ENCODE peak calls at places on chromosomes 5 and 9, in ten cellular contexts. One of them, this sample, is unnamed.

GRCh38 chr5:36079200-36079761 is 12.6 kb upstream of the UGT3A2 start:
- DNase-seq in lower lobe of right lung: no peak
- DNase-seq in mammary epithelial cell: peak
- DNase-seq in A673: peak
- DNase-seq in heart left ventricle: no peak
- DNase-seq in heart right ventricle: no peak
- DNase-seq in MM.1S: peak
- DNase-seq in left lung: no peak
- DNase-seq in Caco-2: peak
- DNase-seq in GM12864: peak
- DNase-seq in this sample: no peak

GRCh38 chr5:129541648-129542251 is 81.7 kb downstream of the ADAMTS19 start:
- DNase-seq in lower lobe of right lung: no peak
- DNase-seq in mammary epithelial cell: peak
- DNase-seq in A673: peak
- DNase-seq in heart left ventricle: no peak
- DNase-seq in heart right ventricle: no peak
- DNase-seq in MM.1S: peak
- DNase-seq in left lung: no peak
- DNase-seq in Caco-2: peak
- DNase-seq in GM12864: no peak
- DNase-seq in this sample: peak

GRCh38 chr9:126464694-126465441 is 138.2 kb downstream of the MVB12B start:
- DNase-seq in lower lobe of right lung: no peak
- DNase-seq in mammary epithelial cell: no peak
- DNase-seq in A673: peak
- DNase-seq in heart left ventricle: no peak
- DNase-seq in heart right ventricle: no peak
- DNase-seq in MM.1S: no peak
- DNase-seq in left lung: no peak
- DNase-seq in Caco-2: no peak
- DNase-seq in GM12864: no peak
- DNase-seq in this sample: no peak

GRCh38 chr9:135038331-135038730 is 49.1 kb upstream of the OLFM1 start:
- DNase-seq in lower lobe of right lung: no peak
- DNase-seq in mammary epithelial cell: no peak
- DNase-seq in A673: no peak
- DNase-seq in heart left ventricle: peak
- DNase-seq in heart right ventricle: no peak
- DNase-seq in MM.1S: no peak
- DNase-seq in left lung: no peak
- DNase-seq in Caco-2: no peak
- DNase-seq in GM12864: no peak
- DNase-seq in this sample: no peak

GRCh38 chr5:7464182-7464581 is 68.2 kb downstream of the ADCY2 start:
- DNase-seq in lower lobe of right lung: no peak
- DNase-seq in mammary epithelial cell: no peak
- DNase-seq in A673: no peak
- DNase-seq in heart left ventricle: no peak
- DNase-seq in heart right ventricle: no peak
- DNase-seq in MM.1S: no peak
- DNase-seq in left lung: no peak
- DNase-seq in Caco-2: peak
- DNase-seq in GM12864: no peak
- DNase-seq in this sample: no peak

GRCh38 chr9:70043689-70044449 is at the start of gene MAMDC2:
- DNase-seq in lower lobe of right lung: peak
- DNase-seq in mammary epithelial cell: peak
- DNase-seq in A673: no peak
- DNase-seq in heart left ventricle: peak
- DNase-seq in heart right ventricle: peak
- DNase-seq in MM.1S: peak
- DNase-seq in left lung: peak
- DNase-seq in Caco-2: no peak
- DNase-seq in GM12864: no peak
- DNase-seq in this sample: no peak

GRCh38 chr5:170070556-170071412 is 34.9 kb upstream of the FOXI1 start:
- DNase-seq in lower lobe of right lung: peak
- DNase-seq in mammary epithelial cell: peak
- DNase-seq in A673: peak
- DNase-seq in heart left ventricle: no peak
- DNase-seq in heart right ventricle: peak
- DNase-seq in MM.1S: no peak
- DNase-seq in left lung: no peak
- DNase-seq in Caco-2: peak
- DNase-seq in GM12864: no peak
- DNase-seq in this sample: no peak

GRCh38 chr5:63820557-63820956 is 141.7 kb downstream of the HTR1A start:
- DNase-seq in lower lobe of right lung: no peak
- DNase-seq in mammary epithelial cell: no peak
- DNase-seq in A673: no peak
- DNase-seq in heart left ventricle: no peak
- DNase-seq in heart right ventricle: no peak
- DNase-seq in MM.1S: no peak
- DNase-seq in left lung: no peak
- DNase-seq in Caco-2: no peak
- DNase-seq in GM12864: no peak
- DNase-seq in this sample: no peak

GRCh38 chr5:68114641-68115040 is 100.9 kb upstream of the PIK3R1 start:
- DNase-seq in lower lobe of right lung: no peak
- DNase-seq in mammary epithelial cell: peak
- DNase-seq in A673: no peak
- DNase-seq in heart left ventricle: no peak
- DNase-seq in heart right ventricle: no peak
- DNase-seq in MM.1S: no peak
- DNase-seq in left lung: no peak
- DNase-seq in Caco-2: no peak
- DNase-seq in GM12864: no peak
- DNase-seq in this sample: peak

GRCh38 chr5:56190500-56190899 is 42.6 kb downstream of the ANKRD55 start:
- DNase-seq in lower lobe of right lung: peak
- DNase-seq in mammary epithelial cell: peak
- DNase-seq in A673: peak
- DNase-seq in heart left ventricle: peak
- DNase-seq in heart right ventricle: no peak
- DNase-seq in MM.1S: no peak
- DNase-seq in left lung: no peak
- DNase-seq in Caco-2: no peak
- DNase-seq in GM12864: no peak
- DNase-seq in this sample: peak

GRCh38 chr5:90169078-90169477 is 240.5 kb downstream of the CETN3 start:
- DNase-seq in lower lobe of right lung: peak
- DNase-seq in mammary epithelial cell: no peak
- DNase-seq in A673: peak
- DNase-seq in heart left ventricle: no peak
- DNase-seq in heart right ventricle: peak
- DNase-seq in MM.1S: no peak
- DNase-seq in left lung: no peak
- DNase-seq in Caco-2: no peak
- DNase-seq in GM12864: no peak
- DNase-seq in this sample: no peak

DNA sequence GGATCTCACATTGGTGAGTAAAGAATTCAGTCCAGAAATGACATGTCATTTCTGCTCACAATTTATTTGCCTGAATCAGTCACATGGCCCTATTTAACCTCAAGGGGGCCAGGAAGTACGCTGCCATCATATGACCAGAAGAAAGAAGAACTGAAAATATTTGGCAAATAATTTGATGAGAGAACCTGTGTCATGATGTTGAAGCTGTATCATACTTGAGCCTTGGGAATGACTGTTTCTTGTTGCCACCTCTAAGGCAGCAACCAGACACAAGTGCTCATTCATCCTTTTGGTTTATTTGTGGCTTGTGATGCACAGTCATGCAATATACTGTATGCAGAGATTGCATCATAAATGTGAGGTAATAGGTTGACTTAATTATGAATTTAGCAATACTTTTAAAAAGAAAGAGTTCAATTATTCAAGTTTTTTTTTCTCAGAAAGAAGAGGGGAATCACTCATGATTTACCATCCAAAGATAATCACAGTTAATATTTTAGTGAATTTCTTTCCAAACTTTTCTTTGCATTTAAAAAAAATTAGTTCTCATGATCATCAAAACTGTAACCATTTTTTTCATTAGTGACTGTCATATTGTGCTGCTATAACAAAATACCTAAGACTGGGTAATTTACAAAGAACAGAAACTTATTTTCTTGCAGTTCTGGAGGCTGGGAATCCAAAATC is 8.2 kb upstream of the ZFYVE16 start:
- DNase-seq in lower lobe of right lung: no peak
- DNase-seq in mammary epithelial cell: peak
- DNase-seq in A673: no peak
- DNase-seq in heart left ventricle: no peak
- DNase-seq in heart right ventricle: no peak
- DNase-seq in MM.1S: peak
- DNase-seq in left lung: no peak
- DNase-seq in Caco-2: no peak
- DNase-seq in GM12864: peak
- DNase-seq in this sample: no peak
- TF ChIP-seq CTCF in lower lobe of right lung: no peak
- TF ChIP-seq CTCF in mammary epithelial cell: no peak
- TF ChIP-seq CTCF in A673: no peak
- TF ChIP-seq CTCF in heart left ventricle: no peak
- TF ChIP-seq CTCF in heart right ventricle: no peak
- TF ChIP-seq CTCF in MM.1S: no peak
- TF ChIP-seq CTCF in left lung: no peak
- TF ChIP-seq CTCF in Caco-2: peak
- TF ChIP-seq CTCF in GM12864: no peak
- TF ChIP-seq CTCF in this sample: no peak

GRCh38 chr5:108728566-108729305 is 19.0 kb upstream of the FER start:
- DNase-seq in lower lobe of right lung: no peak
- DNase-seq in mammary epithelial cell: no peak
- DNase-seq in A673: no peak
- DNase-seq in heart left ventricle: no peak
- DNase-seq in heart right ventricle: no peak
- DNase-seq in MM.1S: peak
- DNase-seq in left lung: no peak
- DNase-seq in Caco-2: no peak
- DNase-seq in GM12864: no peak
- DNase-seq in this sample: no peak

GRCh38 chr5:108729306-108729645 is 18.4 kb upstream of the FER start:
- DNase-seq in lower lobe of right lung: no peak
- DNase-seq in mammary epithelial cell: no peak
- DNase-seq in A673: peak
- DNase-seq in heart left ventricle: no peak
- DNase-seq in heart right ventricle: no peak
- DNase-seq in MM.1S: no peak
- DNase-seq in left lung: no peak
- DNase-seq in Caco-2: no peak
- DNase-seq in GM12864: no peak
- DNase-seq in this sample: no peak

GRCh38 chr5:108727639-108728565 is 19.8 kb upstream of the FER start:
- DNase-seq in lower lobe of right lung: peak
- DNase-seq in mammary epithelial cell: peak
- DNase-seq in A673: peak
- DNase-seq in heart left ventricle: peak
- DNase-seq in heart right ventricle: peak
- DNase-seq in MM.1S: peak
- DNase-seq in left lung: peak
- DNase-seq in Caco-2: peak
- DNase-seq in GM12864: no peak
- DNase-seq in this sample: peak

GRCh38 chr5:108727154-108727638 is 20.5 kb upstream of the FER start:
- DNase-seq in lower lobe of right lung: peak
- DNase-seq in mammary epithelial cell: no peak
- DNase-seq in A673: no peak
- DNase-seq in heart left ventricle: peak
- DNase-seq in heart right ventricle: no peak
- DNase-seq in MM.1S: no peak
- DNase-seq in left lung: no peak
- DNase-seq in Caco-2: peak
- DNase-seq in GM12864: no peak
- DNase-seq in this sample: peak

GRCh38 chr5:108726446-108727091 is 21.1 kb upstream of the FER start:
- DNase-seq in lower lobe of right lung: no peak
- DNase-seq in mammary epithelial cell: peak
- DNase-seq in A673: no peak
- DNase-seq in heart left ventricle: no peak
- DNase-seq in heart right ventricle: no peak
- DNase-seq in MM.1S: no peak
- DNase-seq in left lung: no peak
- DNase-seq in Caco-2: no peak
- DNase-seq in GM12864: no peak
- DNase-seq in this sample: peak
- H3K4me3 ChIP-seq in lower lobe of right lung: peak
- H3K4me3 ChIP-seq in mammary epithelial cell: no peak
- H3K4me3 ChIP-seq in A673: no peak
- H3K4me3 ChIP-seq in heart left ventricle: peak
- H3K4me3 ChIP-seq in heart right ventricle: no peak
- H3K4me3 ChIP-seq in MM.1S: no peak
- H3K4me3 ChIP-seq in left lung: peak
- H3K4me3 ChIP-seq in Caco-2: peak
- H3K4me3 ChIP-seq in GM12864: no peak
- H3K4me3 ChIP-seq in this sample: peak

GRCh38 chr9:107637421-107638420 is 148.2 kb upstream of the KLF4 start:
- DNase-seq in lower lobe of right lung: peak
- DNase-seq in mammary epithelial cell: peak
- DNase-seq in A673: peak
- DNase-seq in heart left ventricle: peak
- DNase-seq in heart right ventricle: peak
- DNase-seq in MM.1S: peak
- DNase-seq in left lung: peak
- DNase-seq in Caco-2: peak
- DNase-seq in GM12864: no peak
- DNase-seq in this sample: peak
- TF ChIP-seq CTCF in lower lobe of right lung: peak
- TF ChIP-seq CTCF in mammary epithelial cell: no peak
- TF ChIP-seq CTCF in A673: no peak
- TF ChIP-seq CTCF in heart left ventricle: no peak
- TF ChIP-seq CTCF in heart right ventricle: peak
- TF ChIP-seq CTCF in MM.1S: no peak
- TF ChIP-seq CTCF in left lung: peak
- TF ChIP-seq CTCF in Caco-2: no peak
- TF ChIP-seq CTCF in GM12864: no peak
- TF ChIP-seq CTCF in this sample: peak

GRCh38 chr5:77376624-77377023 is 115.5 kb downstream of the WDR41 start:
- DNase-seq in lower lobe of right lung: no peak
- DNase-seq in mammary epithelial cell: no peak
- DNase-seq in A673: no peak
- DNase-seq in heart left ventricle: no peak
- DNase-seq in heart right ventricle: no peak
- DNase-seq in MM.1S: no peak
- DNase-seq in left lung: no peak
- DNase-seq in Caco-2: no peak
- DNase-seq in GM12864: no peak
- DNase-seq in this sample: no peak

GRCh38 chr5:77374686-77375085 is 117.4 kb downstream of the WDR41 start:
- DNase-seq in lower lobe of right lung: no peak
- DNase-seq in mammary epithelial cell: no peak
- DNase-seq in A673: no peak
- DNase-seq in heart left ventricle: no peak
- DNase-seq in heart right ventricle: no peak
- DNase-seq in MM.1S: no peak
- DNase-seq in left lung: no peak
- DNase-seq in Caco-2: no peak
- DNase-seq in GM12864: no peak
- DNase-seq in this sample: no peak

GRCh38 chr5:77380636-77381035 is 111.5 kb downstream of the WDR41 start:
- DNase-seq in lower lobe of right lung: no peak
- DNase-seq in mammary epithelial cell: no peak
- DNase-seq in A673: no peak
- DNase-seq in heart left ventricle: no peak
- DNase-seq in heart right ventricle: no peak
- DNase-seq in MM.1S: no peak
- DNase-seq in left lung: no peak
- DNase-seq in Caco-2: no peak
- DNase-seq in GM12864: no peak
- DNase-seq in this sample: no peak

GRCh38 chr5:77379558-77380061 is 112.5 kb downstream of the WDR41 start:
- DNase-seq in lower lobe of right lung: no peak
- DNase-seq in mammary epithelial cell: no peak
- DNase-seq in A673: no peak
- DNase-seq in heart left ventricle: no peak
- DNase-seq in heart right ventricle: no peak
- DNase-seq in MM.1S: no peak
- DNase-seq in left lung: no peak
- DNase-seq in Caco-2: no peak
- DNase-seq in GM12864: peak
- DNase-seq in this sample: no peak
- H3K4me3 ChIP-seq in lower lobe of right lung: no peak
- H3K4me3 ChIP-seq in mammary epithelial cell: no peak
- H3K4me3 ChIP-seq in A673: no peak
- H3K4me3 ChIP-seq in heart left ventricle: no peak
- H3K4me3 ChIP-seq in heart right ventricle: no peak
- H3K4me3 ChIP-seq in MM.1S: no peak
- H3K4me3 ChIP-seq in left lung: no peak
- H3K4me3 ChIP-seq in Caco-2: no peak
- H3K4me3 ChIP-seq in GM12864: no peak
- H3K4me3 ChIP-seq in this sample: no peak

This sample was measured in HFF-Myc.